ENCODE peak calls at places on chromosome 12, in nine cellular contexts. B, N, J, K, R, S, W, T and G are unnamed samples.

GRCh38 chr12:120106151-120106550 is 10.4 kb downstream of the RAB35 start:
- DNase-seq in B (no peak), N (no peak), J (no peak), K (no peak), R (no peak), S (no peak), W (no peak), T (no peak), G (no peak)

GRCh38 chr12:101127521-101128219 is 82.4 kb downstream of the SLC5A8 start:
- DNase-seq in B (no peak), N (no peak), J (no peak), K (peak), R (no peak), S (no peak), W (peak), T (peak), G (no peak)

GRCh38 chr12:132238487-132239248 is 90.7 kb downstream of the GALNT9 start:
- DNase-seq in B (no peak), N (no peak), J (no peak), K (no peak), R (no peak), S (no peak), W (no peak), T (peak), G (no peak)

GRCh38 chr12:114508529-114509129 is 102.7 kb upstream of the TBX5 start:
- DNase-seq in B (peak), N (peak), J (peak), K (peak), R (peak), S (peak), W (peak), T (peak), G (peak)

GRCh38 chr12:70609739-70610491 is 27.3 kb downstream of the PTPRB start:
- DNase-seq in B (peak), N (peak), J (no peak), K (no peak), R (no peak), S (peak), W (peak), T (peak), G (peak)

GRCh38 chr12:50924131-50924438 is 28.3 kb upstream of the HIGD1C start:
- DNase-seq in B (peak), N (peak), J (no peak), K (no peak), R (no peak), S (no peak), W (no peak), T (no peak), G (no peak)

GRCh38 chr12:68364893-68365725 is 32.9 kb upstream of the MDM1 start:
- DNase-seq in B (peak), N (peak), J (peak), K (peak), R (peak), S (peak), W (peak), T (peak), G (peak)

GRCh38 chr12:95739561-95740313 is 50.8 kb downstream of the NTN4 start:
- DNase-seq in B (no peak), N (no peak), J (no peak), K (no peak), R (no peak), S (no peak), W (no peak), T (no peak), G (no peak)

GRCh38 chr12:112768278-112768677 is 23.3 kb upstream of the RPH3A start:
- DNase-seq in B (no peak), N (no peak), J (no peak), K (no peak), R (no peak), S (no peak), W (no peak), T (no peak), G (no peak)

GRCh38 chr12:4833053-4833452 is 76.7 kb upstream of the KCNA1 start:
- DNase-seq in B (no peak), N (no peak), J (no peak), K (no peak), R (no peak), S (no peak), W (no peak), T (no peak), G (no peak)

GRCh38 chr12:132285991-132286681 is 43.3 kb downstream of the GALNT9 start:
- DNase-seq in B (peak), N (peak), J (no peak), K (peak), R (no peak), S (peak), W (peak), T (peak), G (no peak)

GRCh38 chr12:92696240-92696639 is 6.5 kb upstream of the PLEKHG7 start:
- DNase-seq in B (no peak), N (no peak), J (no peak), K (peak), R (no peak), S (no peak), W (peak), T (peak), G (no peak)
- H2AFZ ChIP-seq in B (no peak), N (no peak), J (no peak), K (peak), R (no peak), S (no peak), W (no peak), T (peak), G (no peak)

GRCh38 chr12:52494518-52494917 is 1.5 kb upstream of the KRT6A start:
- DNase-seq in B (no peak), N (peak), J (no peak), K (no peak), R (no peak), S (no peak), W (peak), T (peak), G (peak)
- H2AFZ ChIP-seq in B (no peak), N (no peak), J (no peak), K (no peak), R (no peak), S (no peak), W (no peak), T (no peak), G (no peak)

DNA sequence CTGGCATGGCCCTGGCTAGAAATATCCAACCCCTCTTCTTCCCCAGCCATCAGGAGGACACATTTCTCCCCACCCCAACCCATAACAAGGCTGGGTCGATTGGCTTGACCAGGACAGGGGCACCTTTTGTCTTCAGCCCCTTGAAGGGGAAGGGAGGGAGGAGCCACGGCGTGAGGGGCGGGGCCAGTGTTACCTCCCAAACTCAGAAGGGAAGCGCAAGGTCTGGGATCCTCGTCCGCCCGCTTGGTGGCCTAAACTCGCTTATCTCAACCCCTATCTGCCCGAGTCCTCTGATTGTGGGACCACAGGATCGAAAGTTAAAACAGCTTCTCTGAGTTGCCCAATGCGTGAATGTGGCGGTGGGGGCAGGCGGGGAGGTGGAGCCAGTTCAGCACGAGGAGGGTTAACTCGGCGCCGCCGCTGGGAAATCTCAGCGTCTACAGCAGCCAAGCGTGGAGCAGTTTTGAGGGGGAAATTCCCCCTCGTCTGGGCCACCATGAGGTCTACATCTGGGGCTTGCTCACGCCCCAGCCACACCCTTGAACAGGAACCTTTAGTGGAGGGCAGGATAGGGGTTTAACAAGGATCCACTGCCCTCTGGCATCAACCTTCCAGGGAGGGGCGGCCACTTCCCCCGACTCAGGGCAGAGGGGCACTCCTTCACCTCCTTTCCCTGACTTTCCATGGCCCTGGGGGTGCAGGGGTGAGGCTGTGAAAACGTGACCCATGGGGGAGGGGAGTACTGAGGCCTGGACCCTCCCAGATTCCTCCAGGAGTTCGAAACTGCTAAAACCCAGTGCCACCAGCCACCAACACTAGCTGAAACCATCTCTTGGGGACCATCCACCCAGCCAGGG is 745 bp downstream of the STAT6 start:
- DNase-seq in B (peak), N (peak), J (peak), K (peak), R (peak), S (peak), W (peak), T (peak), G (peak)
- H2AFZ ChIP-seq in B (no peak), N (peak), J (peak), K (peak), R (peak), S (peak), W (no peak), T (peak), G (peak)

GRCh38 chr12:25322351-25322750 is 71.6 kb upstream of the KRAS start:
- DNase-seq in B (no peak), N (no peak), J (no peak), K (no peak), R (peak), S (no peak), W (no peak), T (no peak), G (no peak)
- H2AFZ ChIP-seq in B (no peak), N (no peak), J (no peak), K (no peak), R (peak), S (no peak), W (no peak), T (no peak), G (peak)

GRCh38 chr12:47944685-47945340 is 18.6 kb upstream of the TMEM106C start:
- DNase-seq in B (no peak), N (peak), J (no peak), K (no peak), R (no peak), S (no peak), W (no peak), T (no peak), G (peak)

GRCh38 chr12:47945341-47945728 is 18.1 kb upstream of the TMEM106C start:
- DNase-seq in B (no peak), N (peak), J (no peak), K (no peak), R (no peak), S (no peak), W (no peak), T (peak), G (peak)

GRCh38 chr12:47949441-47950341 is 13.7 kb upstream of the TMEM106C start:
- DNase-seq in B (peak), N (peak), J (peak), K (peak), R (peak), S (peak), W (peak), T (peak), G (peak)

GRCh38 chr12:47946413-47947107 is 16.8 kb upstream of the TMEM106C start:
- DNase-seq in B (no peak), N (peak), J (no peak), K (peak), R (no peak), S (no peak), W (peak), T (peak), G (peak)

DNA sequence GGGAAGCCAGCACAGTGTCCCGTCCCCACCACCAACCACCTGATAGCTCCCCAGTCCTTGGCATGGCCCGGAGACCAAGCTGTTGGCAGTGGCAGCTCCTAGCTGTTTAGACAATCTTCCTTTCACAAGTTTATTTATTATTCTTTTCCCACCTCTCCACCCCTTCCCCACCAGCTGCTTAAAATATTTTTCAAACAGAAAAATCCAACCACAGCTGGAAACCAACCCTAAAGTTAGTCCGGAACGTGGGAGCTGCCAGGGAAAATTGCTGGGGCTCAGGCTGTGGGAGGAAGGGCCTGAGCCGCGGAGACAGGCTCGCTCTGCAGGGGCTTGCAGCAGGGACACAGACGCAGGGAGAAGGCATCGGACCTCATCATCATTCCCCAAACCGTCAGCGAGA is 16.1 kb upstream of the TMEM106C start:
- DNase-seq in B (no peak), N (no peak), J (no peak), K (no peak), R (no peak), S (no peak), W (peak), T (no peak), G (no peak)
- H2AFZ ChIP-seq in B (no peak), N (no peak), J (no peak), K (peak), R (no peak), S (no peak), W (no peak), T (no peak), G (peak)